ENCODE peak calls at places on chromosomes 7 and 10, in ten cellular contexts. X, S, Q, U, V, T, W, J, N and E are unnamed samples.
A peak's percentile ranks its signal among the peaks of the same experiment; 100 is the strongest.

GRCh38 chr7:20132596-20132995 is 84.6 kb downstream of the MACC1 start:
- DNase-seq in X (no peak), T (no peak), N (no peak), V (no peak), W (no peak), S (no peak), U (no peak), J (no peak), Q (no peak), E (no peak)

GRCh38 chr10:6843477-6843876 is 263.4 kb upstream of the PRKCQ start:
- DNase-seq in U (no peak), V (peak; percentile 6), N (peak; percentile 19), S (no peak), X (no peak), T (no peak), W (no peak), J (no peak), Q (no peak), E (no peak)

GRCh38 chr7:116334555-116334954 is 124.2 kb downstream of the TES start:
- DNase-seq in N (no peak), S (no peak), W (no peak), U (no peak), V (no peak), T (no peak), X (no peak), Q (no peak), J (no peak), E (no peak)

GRCh38 chr10:71667374-71667750 is 52.2 kb downstream of the C10orf105 start:
- DNase-seq in W (no peak), T (no peak), J (no peak), N (no peak), V (no peak), U (no peak), Q (no peak), X (no peak), S (no peak), E (no peak)

GRCh38 chr10:8059191-8059936 is 4.9 kb downstream of the GATA3 start:
- DNase-seq in W (no peak), U (no peak), Q (peak; percentile 29), X (no peak), N (no peak), S (no peak), V (no peak), J (peak; percentile 45), T (peak; percentile 52), E (peak; percentile 20)

GRCh38 chr7:130277763-130278643 is 11.3 kb downstream of the CPA2 start:
- DNase-seq in T (peak; percentile 71), Q (no peak), N (peak; percentile 62), U (no peak), X (peak; percentile 38), J (peak; percentile 74), W (no peak), S (peak; percentile 77), V (no peak), E (peak; percentile 24)

GRCh38 chr10:97584798-97585438 is 729 bp downstream of the HOGA1 start:
- DNase-seq in S (peak; percentile 32), W (no peak), Q (no peak), J (no peak), T (no peak), V (no peak), U (no peak), N (no peak), X (no peak), E (no peak)

GRCh38 chr10:110203500-110204455 is 3.6 kb upstream of the MXI1 start:
- DNase-seq in W (no peak), V (no peak), X (no peak), S (no peak), U (no peak), J (no peak), T (no peak), N (no peak), Q (no peak), E (no peak)

GRCh38 chr10:122127943-122128342 is 139.0 kb downstream of the TACC2 start:
- DNase-seq in N (no peak), S (peak; percentile 78), X (no peak), Q (no peak), V (no peak), W (no peak), U (peak; percentile 28), T (no peak), J (no peak), E (no peak)

GRCh38 chr7:16071246-16071857 is 350.0 kb downstream of the CRPPA start:
- DNase-seq in V (no peak), X (no peak), W (peak; percentile 4), T (no peak), N (no peak), U (peak; percentile 33), Q (no peak), J (peak; percentile 72), S (no peak), E (peak; percentile 47)

GRCh38 chr7:75646551-75647102 is 92.1 kb downstream of the HIP1 start:
- DNase-seq in Q (no peak), U (no peak), J (no peak), S (peak; percentile 75), W (no peak), V (no peak), T (peak; percentile 47), N (no peak), X (no peak), E (no peak)

GRCh38 chr7:42726066-42726785 is 185.6 kb downstream of the C7orf25 start:
- DNase-seq in T (no peak), X (no peak), Q (no peak), N (no peak), U (no peak), V (no peak), W (no peak), S (no peak), J (no peak), E (no peak)

GRCh38 chr10:15419279-15419874 is 48.3 kb upstream of the FAM171A1 start:
- DNase-seq in V (no peak), N (no peak), S (peak; percentile 24), J (peak; percentile 65), W (no peak), X (no peak), Q (no peak), U (peak; percentile 4), T (peak; percentile 53), E (peak; percentile 30)

GRCh38 chr7:95334434-95334833 is 10.1 kb upstream of the PON1 start:
- DNase-seq in J (no peak), U (no peak), N (no peak), X (no peak), S (no peak), V (no peak), W (no peak), Q (no peak), T (no peak), E (no peak)

GRCh38 chr7:96649981-96650380 is 59.7 kb downstream of the SEM1 start:
- DNase-seq in S (no peak), W (no peak), T (no peak), V (no peak), X (no peak), U (no peak), Q (no peak), J (no peak), N (no peak), E (no peak)

GRCh38 chr7:143948733-143949132 is 5.9 kb upstream of the OR2F1 start:
- DNase-seq in J (no peak), U (no peak), T (no peak), V (no peak), X (no peak), W (no peak), S (no peak), Q (no peak), N (no peak), E (no peak)

GRCh38 chr10:1563028-1563427 is 174.3 kb downstream of the ADARB2 start:
- DNase-seq in X (no peak), U (no peak), Q (no peak), W (no peak), N (no peak), T (no peak), J (no peak), V (no peak), S (no peak), E (no peak)

GRCh38 chr7:47587389-47587788 is 5.5 kb upstream of the TNS3 start:
- DNase-seq in T (peak; percentile 35), S (peak; percentile 49), Q (no peak), J (no peak), W (no peak), U (no peak), N (no peak), V (no peak), X (no peak), E (no peak)

GRCh38 chr7:130721486-130722277 is 12.3 kb downstream of the KLF14 start:
- DNase-seq in V (peak; percentile 8), T (peak; percentile 40), W (no peak), S (peak; percentile 86), X (peak; percentile 70), J (peak; percentile 86), N (peak; percentile 20), U (peak; percentile 42), Q (no peak), E (peak; percentile 58)

GRCh38 chr10:47016564-47016963 is 105.3 kb downstream of the PTPN20 start:
- DNase-seq in U (no peak), T (no peak), W (no peak), Q (no peak), X (no peak), J (no peak), N (no peak), S (no peak), V (no peak), E (no peak)

GRCh38 chr7:85041599-85042216 is 145.1 kb downstream of the SEMA3D start:
- DNase-seq in S (peak; percentile 72), N (peak; percentile 52), V (no peak), U (peak; percentile 39), T (no peak), X (peak; percentile 26), J (peak; percentile 78), Q (peak; percentile 60), W (no peak), E (peak; percentile 60)

GRCh38 chr10:119686465-119687191 is 35.4 kb downstream of the BAG3 start:
- DNase-seq in V (peak; percentile 58), X (peak; percentile 85), Q (peak; percentile 82), W (peak; percentile 65), T (peak; percentile 77), N (peak; percentile 75), S (peak; percentile 77), U (peak; percentile 76), J (peak; percentile 88), E (peak; percentile 74)

GRCh38 chr10:60883187-60883586 is 60.8 kb downstream of the RHOBTB1 start:
- DNase-seq in S (no peak), X (no peak), N (no peak), Q (no peak), U (no peak), V (no peak), W (no peak), J (peak; percentile 51), T (peak; percentile 18), E (peak; percentile 18)

GRCh38 chr7:498678-499641 is 20.7 kb downstream of the PDGFA start:
- DNase-seq in V (no peak), U (no peak), X (peak; percentile 40), S (no peak), Q (no peak), N (no peak), J (no peak), T (no peak), W (no peak), E (no peak)

GRCh38 chr7:79610905-79611304 is 157.4 kb upstream of the MAGI2 start:
- DNase-seq in S (no peak), T (no peak), V (no peak), W (no peak), Q (no peak), N (no peak), J (peak; percentile 19), U (no peak), X (no peak), E (no peak)